ENCODE peak calls at places on chromosomes 6 and 20, in four cellular contexts. One of them, this sample, is unnamed.

GRCh38 chr6:138234363-138234762 is 16.1 kb upstream of the PBOV1 start:
- DNase-seq in GM12892: no peak
- DNase-seq in Daoy: no peak
- DNase-seq in HepG2: no peak
- DNase-seq in this sample: no peak

GRCh38 chr20:43442310-43442880 is 15.3 kb upstream of the SRSF6 start:
- DNase-seq in GM12892: no peak
- DNase-seq in Daoy: peak
- DNase-seq in HepG2: peak
- DNase-seq in this sample: no peak

GRCh38 chr20:33668087-33668790 is 1.5 kb downstream of the ACTL10 start:
- DNase-seq in GM12892: peak
- DNase-seq in Daoy: no peak
- DNase-seq in HepG2: no peak
- DNase-seq in this sample: peak

GRCh38 chr6:76671751-76672150 is 599.3 kb upstream of the IMPG1 start:
- DNase-seq in GM12892: no peak
- DNase-seq in Daoy: no peak
- DNase-seq in HepG2: no peak
- DNase-seq in this sample: no peak

GRCh38 chr6:88855521-88856152 is 107.8 kb downstream of the RNGTT start:
- DNase-seq in GM12892: no peak
- DNase-seq in Daoy: no peak
- DNase-seq in HepG2: no peak
- DNase-seq in this sample: no peak

GRCh38 chr6:31576897-31577341 is 1.6 kb downstream of the TNF start:
- DNase-seq in GM12892: no peak
- DNase-seq in Daoy: no peak
- DNase-seq in HepG2: no peak
- DNase-seq in this sample: no peak

GRCh38 chr6:75486850-75487568 is 6.6 kb downstream of the FILIP1 start:
- DNase-seq in GM12892: no peak
- DNase-seq in Daoy: no peak
- DNase-seq in HepG2: no peak
- DNase-seq in this sample: no peak

GRCh38 chr20:62339647-62340062 is 27.5 kb downstream of the LAMA5 start:
- DNase-seq in GM12892: no peak
- DNase-seq in Daoy: no peak
- DNase-seq in HepG2: no peak
- DNase-seq in this sample: no peak

GRCh38 chr6:64831680-64832079 is 875.3 kb downstream of the EYS start:
- DNase-seq in GM12892: no peak
- DNase-seq in Daoy: no peak
- DNase-seq in HepG2: no peak
- DNase-seq in this sample: no peak

GRCh38 chr20:63116412-63117106 is 99.4 kb downstream of the YTHDF1 start:
- DNase-seq in GM12892: no peak
- DNase-seq in Daoy: peak
- DNase-seq in HepG2: no peak
- DNase-seq in this sample: peak

GRCh38 chr6:100078509-100078908 is 84.5 kb upstream of the MCHR2 start:
- DNase-seq in GM12892: no peak
- DNase-seq in Daoy: peak
- DNase-seq in HepG2: peak
- DNase-seq in this sample: no peak

GRCh38 chr6:1605822-1606532 is 3.7 kb upstream of the FOXC1 start:
- DNase-seq in GM12892: no peak
- DNase-seq in Daoy: no peak
- DNase-seq in HepG2: no peak
- DNase-seq in this sample: no peak

GRCh38 chr6:27214126-27214601 is 33.3 kb upstream of the PRSS16 start:
- DNase-seq in GM12892: no peak
- DNase-seq in Daoy: peak
- DNase-seq in HepG2: no peak
- DNase-seq in this sample: no peak

GRCh38 chr6:27168586-27169443 is 78.7 kb upstream of the PRSS16 start:
- DNase-seq in GM12892: no peak
- DNase-seq in Daoy: peak
- DNase-seq in HepG2: no peak
- DNase-seq in this sample: no peak

GRCh38 chr6:40395066-40395697 is 192.0 kb downstream of the LRFN2 start:
- DNase-seq in GM12892: no peak
- DNase-seq in Daoy: no peak
- DNase-seq in HepG2: no peak
- DNase-seq in this sample: no peak

GRCh38 chr6:52375780-52376556 is 14.0 kb downstream of the PAQR8 start:
- DNase-seq in GM12892: no peak
- DNase-seq in Daoy: no peak
- DNase-seq in HepG2: no peak
- DNase-seq in this sample: no peak

GRCh38 chr6:14396826-14397517 is 279.4 kb downstream of the CD83 start:
- DNase-seq in GM12892: peak
- DNase-seq in Daoy: peak
- DNase-seq in HepG2: no peak
- DNase-seq in this sample: no peak

GRCh38 chr20:41180599-41181333 is 43.4 kb downstream of the PLCG1 start:
- DNase-seq in GM12892: no peak
- DNase-seq in Daoy: no peak
- DNase-seq in HepG2: peak
- DNase-seq in this sample: no peak

GRCh38 chr6:53922571-53922981 is 127.8 kb downstream of the LRRC1 start:
- DNase-seq in GM12892: no peak
- DNase-seq in Daoy: no peak
- DNase-seq in HepG2: peak
- DNase-seq in this sample: no peak

GRCh38 chr6:5783584-5784089 is 223.1 kb downstream of the NRN1 start:
- DNase-seq in GM12892: no peak
- DNase-seq in Daoy: no peak
- DNase-seq in HepG2: no peak
- DNase-seq in this sample: no peak

GRCh38 chr6:168388641-168389633 is 52.0 kb upstream of the SMOC2 start:
- DNase-seq in GM12892: no peak
- DNase-seq in Daoy: no peak
- DNase-seq in HepG2: peak
- DNase-seq in this sample: no peak

GRCh38 chr6:111922454-111923297 is 49.4 kb upstream of the FYN start:
- DNase-seq in GM12892: no peak
- DNase-seq in Daoy: peak
- DNase-seq in HepG2: no peak
- DNase-seq in this sample: no peak

This sample was measured in HuH-7.